ENCODE peak calls at places on chromosomes 7 and 10, in five cellular contexts. J, I, A, N and L are unnamed samples.
A peak's percentile ranks its signal among the peaks of the same experiment; 100 is the strongest.

GRCh38 chr10:22761569-22762220 is 47.3 kb upstream of the PIP4K2A start:
- DNase-seq in J (no peak), I (no peak), A (no peak), N (no peak), L (no peak)

GRCh38 chr7:5776894-5777645 is 4.4 kb downstream of the RNF216 start:
- DNase-seq in J (no peak), I (no peak), A (no peak), N (no peak), L (no peak)

GRCh38 chr7:26369519-26370385 is 78.1 kb downstream of the SNX10 start:
- DNase-seq in J (peak; percentile 11), I (peak; percentile 45), A (no peak), N (peak; percentile 40), L (no peak)

GRCh38 chr7:82410461-82410860 is 33.1 kb downstream of the CACNA2D1 start:
- DNase-seq in J (no peak), I (no peak), A (no peak), N (no peak), L (no peak)

GRCh38 chr7:92155108-92155755 is 21.0 kb upstream of the CYP51A1 start:
- DNase-seq in J (no peak), I (no peak), A (no peak), N (no peak), L (no peak)

GRCh38 chr7:116726713-116727431 is 54.9 kb downstream of the MET start:
- DNase-seq in J (no peak), I (no peak), A (no peak), N (no peak), L (no peak)

GRCh38 chr10:74822583-74823089 is 3.8 kb upstream of the KAT6B start:
- DNase-seq in J (no peak), I (no peak), A (no peak), N (no peak), L (no peak)

GRCh38 chr10:45000764-45001381 is at the start of gene ZNF22:
- DNase-seq in J (peak; percentile 43), I (peak; percentile 78), A (peak; percentile 49), N (peak; percentile 61), L (peak; percentile 85)

GRCh38 chr10:18233775-18234174 is 93.6 kb downstream of the CACNB2 start:
- DNase-seq in J (no peak), I (no peak), A (no peak), N (no peak), L (no peak)

GRCh38 chr7:104923010-104923421 is 91.0 kb upstream of the KMT2E start:
- DNase-seq in J (peak; percentile 35), I (peak; percentile 61), A (peak; percentile 70), N (peak; percentile 57), L (peak; percentile 94)

GRCh38 chr10:125936331-125936730 is 40.0 kb downstream of the FANK1 start:
- DNase-seq in J (no peak), I (no peak), A (no peak), N (no peak), L (no peak)

GRCh38 chr10:105149371-105149871 is 508.3 kb downstream of the SORCS3 start:
- DNase-seq in J (no peak), I (no peak), A (no peak), N (no peak), L (no peak)